ENCODE peak calls at places on chromosomes 5 and 9, in eight cellular contexts. W, N, E, H, O, L, Q and C are unnamed samples.

GRCh38 chr5:10756539-10756938 is 4.5 kb downstream of the DAP start:
- DNase-seq in N (no peak), O (no peak), W (no peak), L (no peak), Q (no peak), H (no peak), E (peak), C (no peak)

GRCh38 chr9:111828193-111828592 is 33.5 kb upstream of the SHOC1 start:
- DNase-seq in H (no peak), N (no peak), L (no peak), E (no peak), Q (no peak), W (no peak), O (no peak), C (peak)

GRCh38 chr9:32716439-32716838 is 66.9 kb upstream of the TMEM215 start:
- DNase-seq in E (no peak), W (no peak), H (no peak), N (no peak), Q (no peak), L (no peak), O (no peak), C (no peak)

GRCh38 chr5:143554194-143554717 is 150.8 kb upstream of the NR3C1 start:
- DNase-seq in L (no peak), Q (no peak), N (no peak), E (peak), W (no peak), O (no peak), H (no peak), C (peak)

GRCh38 chr9:33867747-33868429 is 50.9 kb downstream of the UBE2R2 start:
- DNase-seq in Q (no peak), L (no peak), O (no peak), N (no peak), H (no peak), E (no peak), W (peak), C (no peak)

GRCh38 chr9:83966209-83966582 is 13.8 kb downstream of the HNRNPK start:
- DNase-seq in N (no peak), L (no peak), E (no peak), O (no peak), H (no peak), Q (no peak), W (no peak), C (no peak)

GRCh38 chr5:91072891-91073290 is 310.2 kb downstream of the ARRDC3 start:
- DNase-seq in Q (no peak), O (no peak), L (no peak), W (no peak), H (no peak), N (no peak), E (no peak), C (no peak)

GRCh38 chr9:36914212-36914577 is 119.9 kb downstream of the PAX5 start:
- DNase-seq in L (no peak), H (peak), O (no peak), E (no peak), N (no peak), W (no peak), Q (no peak), C (no peak)

GRCh38 chr9:109815366-109815947 is 35.5 kb downstream of the PALM2AKAP2 start:
- DNase-seq in L (no peak), E (no peak), O (no peak), W (no peak), Q (no peak), N (no peak), H (no peak), C (peak)

GRCh38 chr5:32042571-32042970 is 131.5 kb downstream of the GOLPH3 start:
- DNase-seq in H (no peak), W (no peak), N (no peak), E (no peak), O (no peak), Q (no peak), L (no peak), C (no peak)

GRCh38 chr5:172561151-172561550 is 79.9 kb upstream of the NEURL1B start:
- DNase-seq in O (no peak), H (no peak), W (no peak), Q (no peak), N (no peak), L (no peak), E (no peak), C (no peak)

GRCh38 chr9:93964685-93965084 is 9.5 kb upstream of the BARX1 start:
- DNase-seq in O (no peak), E (no peak), L (no peak), Q (no peak), W (no peak), N (no peak), H (no peak), C (no peak)

GRCh38 chr9:105158020-105158419 is 86.4 kb upstream of the SLC44A1 start:
- DNase-seq in H (no peak), O (no peak), E (no peak), N (no peak), W (no peak), L (no peak), Q (no peak), C (no peak)

GRCh38 chr5:166746506-166746905 is 1544.9 kb upstream of the WWC1 start:
- DNase-seq in E (no peak), W (no peak), Q (no peak), L (no peak), H (no peak), N (no peak), O (no peak), C (no peak)

GRCh38 chr5:124910354-124911016 is 164.0 kb upstream of the ZNF608 start:
- DNase-seq in H (no peak), N (no peak), Q (no peak), L (no peak), O (no peak), W (no peak), E (no peak), C (no peak)

GRCh38 chr9:104260004-104260403 is 165.9 kb downstream of the SMC2 start:
- DNase-seq in W (no peak), N (no peak), O (no peak), Q (no peak), L (no peak), E (no peak), H (no peak), C (no peak)

GRCh38 chr9:89477811-89478583 is 19.9 kb downstream of the SEMA4D start:
- DNase-seq in E (no peak), N (no peak), O (peak), Q (no peak), W (peak), L (no peak), H (peak), C (peak)

GRCh38 chr5:64666058-64666457 is 24.2 kb upstream of the SHISAL2B start:
- DNase-seq in W (no peak), Q (no peak), H (no peak), O (no peak), N (no peak), L (no peak), E (peak), C (peak)

GRCh38 chr9:6598249-6598725 is 47.2 kb downstream of the GLDC start:
- DNase-seq in L (no peak), N (peak), Q (no peak), O (no peak), H (no peak), W (no peak), E (no peak), C (no peak)

GRCh38 chr5:72281764-72282499 is 38.1 kb downstream of the MRPS27 start:
- DNase-seq in O (no peak), H (peak), N (no peak), E (peak), Q (no peak), W (no peak), L (no peak), C (no peak)

GRCh38 chr5:124888050-124888506 is 141.6 kb upstream of the ZNF608 start:
- DNase-seq in O (no peak), Q (no peak), E (no peak), L (no peak), N (no peak), W (no peak), H (no peak), C (no peak)

GRCh38 chr5:428754-429452 is 14.1 kb upstream of the EXOC3 start:
- DNase-seq in N (no peak), O (no peak), E (no peak), L (no peak), Q (no peak), H (no peak), W (peak), C (no peak)

GRCh38 chr9:74804018-74804385 is 83.7 kb downstream of the TRPM6 start:
- DNase-seq in L (no peak), O (no peak), N (no peak), E (no peak), H (no peak), Q (no peak), W (no peak), C (peak)

GRCh38 chr9:117411547-117411946 is 3.3 kb downstream of the ASTN2 start:
- DNase-seq in N (no peak), W (no peak), O (no peak), Q (no peak), L (no peak), H (peak), E (no peak), C (peak)

GRCh38 chr5:170420809-170421412 is 31.7 kb upstream of the KCNMB1 start:
- DNase-seq in N (peak), O (peak), W (peak), Q (peak), H (peak), L (peak), E (no peak), C (peak)

GRCh38 chr9:79551586-79551985 is 20.2 kb upstream of the TLE4 start:
- DNase-seq in L (no peak), H (no peak), E (no peak), O (no peak), Q (no peak), W (no peak), N (no peak), C (no peak)

GRCh38 chr5:124410539-124410938 is 335.9 kb downstream of the ZNF608 start:
- DNase-seq in N (no peak), O (no peak), E (no peak), H (no peak), W (peak), Q (no peak), L (no peak), C (no peak)

GRCh38 chr9:78856144-78856543 is 559.2 kb downstream of the PSAT1 start:
- DNase-seq in W (no peak), O (no peak), L (no peak), N (no peak), E (no peak), Q (no peak), H (no peak), C (peak)

GRCh38 chr9:109518621-109519335 is 20.7 kb upstream of the PTPN3 start:
- DNase-seq in O (no peak), Q (no peak), N (no peak), H (no peak), L (no peak), E (no peak), W (no peak), C (no peak)

GRCh38 chr9:89889865-89890264 is 285.1 kb downstream of the GADD45G start:
- DNase-seq in W (peak), N (no peak), E (no peak), H (no peak), O (no peak), Q (no peak), L (no peak), C (no peak)

GRCh38 chr5:142713151-142713706 is 27.3 kb upstream of the FGF1 start:
- DNase-seq in L (peak), H (peak), W (peak), O (peak), E (peak), N (peak), Q (peak), C (peak)

GRCh38 chr9:77922587-77922986 is 109.0 kb downstream of the GNAQ start:
- DNase-seq in E (no peak), O (no peak), W (no peak), Q (no peak), N (no peak), L (no peak), H (no peak), C (no peak)

GRCh38 chr9:125749951-125750655 is 2.9 kb downstream of the PBX3 start:
- DNase-seq in O (no peak), E (no peak), W (no peak), N (no peak), Q (no peak), H (no peak), L (no peak), C (no peak)

GRCh38 chr5:136453986-136454758 is 88.8 kb upstream of the TRPC7 start:
- DNase-seq in W (no peak), N (no peak), H (no peak), O (no peak), E (no peak), L (no peak), Q (no peak), C (no peak)

GRCh38 chr9:95336281-95336680 is 18.8 kb upstream of the FANCC start:
- DNase-seq in H (no peak), Q (no peak), W (peak), L (no peak), O (no peak), N (peak), E (no peak), C (no peak)